ENCODE peak calls at places on chromosomes 5 and 9, in four cellular contexts. One of them, this sample, is unnamed. For H3K36me3, the result is how much of the 10 kb centered on the place peaks cover.

GRCh38 chr5:128155793-128156192 is 72.2 kb downstream of the SLC12A2 start:
- DNase-seq in lung: no peak
- DNase-seq in BE2C: no peak
- DNase-seq in cardiac muscle cell: no peak
- DNase-seq in this sample: peak

GRCh38 chr9:97556721-97557605 is 55.5 kb downstream of the TMOD1 start:
- DNase-seq in BE2C: no peak
- DNase-seq in lung: no peak
- DNase-seq in cardiac muscle cell: peak
- DNase-seq in this sample: no peak

GRCh38 chr5:133399247-133399891 is 213.0 kb downstream of the FSTL4 start:
- DNase-seq in cardiac muscle cell: no peak
- DNase-seq in lung: peak
- DNase-seq in BE2C: no peak
- DNase-seq in this sample: no peak

GRCh38 chr5:10478436-10478835 is 36.8 kb downstream of the ROPN1L start:
- DNase-seq in BE2C: no peak
- DNase-seq in cardiac muscle cell: no peak
- DNase-seq in lung: no peak
- DNase-seq in this sample: no peak

GRCh38 chr5:125149503-125149902 is 403.1 kb upstream of the ZNF608 start:
- DNase-seq in BE2C: no peak
- DNase-seq in lung: no peak
- DNase-seq in cardiac muscle cell: no peak
- DNase-seq in this sample: peak

GRCh38 chr9:2781336-2781735 is 62.6 kb downstream of the PUM3 start:
- DNase-seq in lung: no peak
- DNase-seq in cardiac muscle cell: no peak
- DNase-seq in BE2C: no peak
- DNase-seq in this sample: no peak

GRCh38 chr9:5557606-5558587 is 47.6 kb downstream of the PDCD1LG2 start:
- DNase-seq in lung: peak
- DNase-seq in cardiac muscle cell: peak
- DNase-seq in BE2C: no peak
- DNase-seq in this sample: no peak

GRCh38 chr9:70438341-70438924 is 24.0 kb upstream of the KLF9 start:
- DNase-seq in lung: peak
- DNase-seq in BE2C: no peak
- DNase-seq in cardiac muscle cell: peak
- DNase-seq in this sample: peak

GRCh38 chr5:35622974-35623373 is 5.3 kb downstream of the SPEF2 start:
- DNase-seq in BE2C: no peak
- DNase-seq in lung: no peak
- DNase-seq in cardiac muscle cell: no peak
- DNase-seq in this sample: no peak

GRCh38 chr9:83385317-83385716 is 152.9 kb downstream of the FRMD3 start:
- DNase-seq in cardiac muscle cell: no peak
- DNase-seq in lung: no peak
- DNase-seq in BE2C: peak
- DNase-seq in this sample: no peak

GRCh38 chr9:108724669-108725068 is 131.1 kb downstream of the ACTL7B start:
- DNase-seq in BE2C: no peak
- DNase-seq in cardiac muscle cell: peak
- DNase-seq in lung: no peak
- DNase-seq in this sample: no peak

GRCh38 chr9:101437806-101438232 is 2.2 kb upstream of the ALDOB start:
- DNase-seq in cardiac muscle cell: no peak
- DNase-seq in lung: no peak
- DNase-seq in BE2C: no peak
- DNase-seq in this sample: no peak

GRCh38 chr9:130820135-130820738 is 14.8 kb upstream of the ABL1 start:
- DNase-seq in cardiac muscle cell: peak
- DNase-seq in BE2C: no peak
- DNase-seq in lung: no peak
- DNase-seq in this sample: no peak

GRCh38 chr9:129245276-129245675 is 67.2 kb upstream of the IER5L start:
- DNase-seq in lung: no peak
- DNase-seq in BE2C: peak
- DNase-seq in cardiac muscle cell: peak
- DNase-seq in this sample: no peak

GRCh38 chr5:12174734-12175133 is 270.5 kb upstream of the CTNND2 start:
- DNase-seq in cardiac muscle cell: no peak
- DNase-seq in lung: no peak
- DNase-seq in BE2C: no peak
- DNase-seq in this sample: no peak

GRCh38 chr9:92165472-92165871 is 50.3 kb upstream of the SPTLC1 start:
- DNase-seq in BE2C: no peak
- DNase-seq in lung: no peak
- DNase-seq in cardiac muscle cell: no peak
- DNase-seq in this sample: no peak

GRCh38 chr9:92164490-92164889 is 49.3 kb upstream of the SPTLC1 start:
- DNase-seq in BE2C: no peak
- DNase-seq in cardiac muscle cell: no peak
- DNase-seq in lung: no peak
- DNase-seq in this sample: no peak

GRCh38 chr9:92160786-92161185 is 45.6 kb upstream of the SPTLC1 start:
- DNase-seq in BE2C: no peak
- DNase-seq in lung: no peak
- DNase-seq in cardiac muscle cell: no peak
- DNase-seq in this sample: no peak

GRCh38 chr9:92164975-92165374 is 49.8 kb upstream of the SPTLC1 start:
- DNase-seq in cardiac muscle cell: no peak
- DNase-seq in BE2C: no peak
- DNase-seq in lung: no peak
- DNase-seq in this sample: no peak

GRCh38 chr9:92163276-92163675 is 48.1 kb upstream of the SPTLC1 start:
- DNase-seq in BE2C: no peak
- DNase-seq in lung: no peak
- DNase-seq in cardiac muscle cell: no peak
- DNase-seq in this sample: no peak
- TF ChIP-seq CTCF in BE2C: no peak
- TF ChIP-seq CTCF in lung: no peak
- TF ChIP-seq CTCF in cardiac muscle cell: no peak
- TF ChIP-seq CTCF in this sample: no peak

DNA sequence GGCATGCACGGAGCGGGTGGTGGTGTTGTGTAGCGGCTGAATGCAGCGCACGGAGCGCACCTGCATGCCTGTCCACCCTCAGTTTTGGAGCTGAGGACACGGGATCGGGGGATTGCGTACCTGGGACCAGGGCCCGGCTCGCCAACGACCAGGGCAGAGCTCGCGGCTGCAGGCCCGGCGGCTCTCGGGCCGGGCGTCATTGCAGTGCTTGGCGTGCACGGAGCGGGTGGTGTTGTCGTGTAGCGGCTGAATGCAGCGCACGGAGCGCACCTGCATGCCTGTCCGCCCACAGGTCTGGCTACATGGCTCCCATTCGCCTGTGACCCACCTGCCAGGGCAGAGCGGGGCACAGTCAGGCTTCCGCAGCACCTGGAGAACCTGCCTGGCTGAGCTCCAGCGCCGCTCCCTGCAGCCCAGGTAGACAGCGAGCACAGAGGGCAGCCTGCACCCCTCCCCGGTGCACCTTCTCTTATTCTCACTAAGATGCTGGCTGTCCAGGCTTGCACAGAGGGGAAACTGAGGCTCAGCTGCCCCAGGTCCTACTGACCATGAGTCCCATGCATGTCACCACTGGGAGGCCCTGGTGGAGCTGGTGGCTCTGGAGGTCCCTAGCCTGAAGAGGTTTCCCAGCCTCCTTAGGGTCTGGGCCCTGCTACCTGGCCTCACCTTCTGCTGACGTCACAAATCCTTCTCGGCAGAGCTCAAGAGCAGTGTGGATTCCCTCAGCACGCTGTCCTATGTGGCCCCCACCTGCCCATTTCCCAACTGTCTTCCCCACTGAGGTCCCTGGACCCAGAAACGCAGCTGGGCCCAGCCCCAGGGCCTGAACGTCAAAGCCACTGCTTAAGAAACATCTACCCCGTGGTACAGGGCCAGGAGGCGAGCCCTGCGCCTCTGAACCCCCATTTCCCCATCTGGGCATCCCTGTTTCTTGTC is 64.9 kb downstream of the ZNF354C start:
- DNase-seq in cardiac muscle cell: no peak
- DNase-seq in lung: no peak
- DNase-seq in BE2C: no peak
- DNase-seq in this sample: no peak
- H3K36me3 ChIP-seq in cardiac muscle cell: under half
- H3K36me3 ChIP-seq in lung: under half
- H3K36me3 ChIP-seq in BE2C: under half
- H3K36me3 ChIP-seq in this sample: under half

DNA sequence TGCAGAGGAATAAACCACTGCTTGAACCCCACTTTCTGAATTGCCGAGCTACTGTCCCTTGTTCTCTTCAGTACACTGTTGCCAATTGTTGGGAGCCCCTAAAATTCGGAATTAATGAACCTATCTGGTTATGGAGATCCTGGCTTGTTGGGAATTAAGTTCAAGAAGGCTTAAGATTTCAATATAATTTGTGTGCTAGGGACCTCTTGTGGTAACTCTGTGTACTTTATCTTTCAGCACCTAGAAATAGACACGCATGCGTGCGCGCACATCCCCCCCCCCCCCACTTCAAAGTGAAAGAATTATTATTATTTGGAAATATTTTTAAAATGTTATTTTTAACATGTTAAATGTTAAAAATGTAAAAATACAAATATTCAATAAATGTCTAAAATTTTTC is 53.3 kb upstream of the FAM169A start:
- DNase-seq in cardiac muscle cell: peak
- DNase-seq in BE2C: no peak
- DNase-seq in lung: no peak
- DNase-seq in this sample: no peak
- TF ChIP-seq CTCF in cardiac muscle cell: peak
- TF ChIP-seq CTCF in BE2C: peak
- TF ChIP-seq CTCF in lung: peak
- TF ChIP-seq CTCF in this sample: peak

GRCh38 chr5:313806-314376 is 7.6 kb upstream of the AHRR start:
- DNase-seq in lung: no peak
- DNase-seq in cardiac muscle cell: no peak
- DNase-seq in BE2C: no peak
- DNase-seq in this sample: no peak

GRCh38 chr5:311963-312362 is 9.6 kb upstream of the AHRR start:
- DNase-seq in cardiac muscle cell: no peak
- DNase-seq in BE2C: no peak
- DNase-seq in lung: no peak
- DNase-seq in this sample: no peak

GRCh38 chr5:313265-313664 is 8.2 kb upstream of the AHRR start:
- DNase-seq in BE2C: no peak
- DNase-seq in cardiac muscle cell: no peak
- DNase-seq in lung: no peak
- DNase-seq in this sample: no peak

GRCh38 chr5:310941-311434 is 10.5 kb upstream of the AHRR start:
- DNase-seq in cardiac muscle cell: peak
- DNase-seq in lung: no peak
- DNase-seq in BE2C: no peak
- DNase-seq in this sample: no peak

DNA sequence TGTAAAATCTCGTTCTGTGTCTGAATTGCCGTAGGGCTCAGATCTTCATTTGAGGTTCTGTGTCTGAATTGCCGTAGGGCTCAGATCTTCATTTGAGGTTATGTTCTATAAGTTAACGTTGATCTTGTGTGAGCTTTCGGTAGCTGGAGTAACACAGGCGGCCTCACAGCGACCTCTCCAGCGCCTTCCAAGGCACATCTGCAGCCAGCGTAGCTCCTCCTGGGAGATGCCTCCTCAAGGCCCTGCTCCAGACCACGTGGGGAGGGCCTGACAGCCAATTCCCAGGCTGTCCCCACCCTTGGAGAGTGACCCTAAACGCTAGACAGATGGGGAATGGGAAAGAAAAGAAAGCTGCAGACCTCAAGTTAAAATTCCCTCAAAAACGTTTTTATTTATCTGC is 8.7 kb upstream of the AHRR start:
- DNase-seq in lung: no peak
- DNase-seq in cardiac muscle cell: no peak
- DNase-seq in BE2C: no peak
- DNase-seq in this sample: no peak
- H3K36me3 ChIP-seq in lung: under half
- H3K36me3 ChIP-seq in cardiac muscle cell: under half
- H3K36me3 ChIP-seq in BE2C: under half
- H3K36me3 ChIP-seq in this sample: under half

DNA sequence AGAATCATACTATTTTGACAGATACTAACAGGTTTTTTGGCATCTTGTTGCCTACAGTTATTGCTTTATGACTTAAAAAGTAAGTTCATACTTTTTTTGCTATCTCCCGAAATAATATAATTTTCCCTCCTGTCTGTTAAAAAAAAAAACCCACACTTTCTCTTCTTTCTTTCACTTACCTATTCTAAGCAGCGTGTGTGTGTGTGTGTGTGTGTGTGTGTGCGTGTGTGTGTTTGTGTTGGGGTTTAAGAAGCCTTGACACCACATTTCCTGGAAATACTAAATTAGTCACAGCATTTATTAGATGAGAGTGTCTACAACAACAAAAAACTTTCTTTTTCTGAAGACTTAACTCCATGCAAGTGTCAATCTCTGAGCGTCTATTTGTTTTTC is 12.4 kb downstream of the TNFAIP8 start:
- DNase-seq in lung: no peak
- DNase-seq in cardiac muscle cell: no peak
- DNase-seq in BE2C: no peak
- DNase-seq in this sample: no peak
- TF ChIP-seq CTCF in lung: no peak
- TF ChIP-seq CTCF in cardiac muscle cell: no peak
- TF ChIP-seq CTCF in BE2C: no peak
- TF ChIP-seq CTCF in this sample: no peak

DNA sequence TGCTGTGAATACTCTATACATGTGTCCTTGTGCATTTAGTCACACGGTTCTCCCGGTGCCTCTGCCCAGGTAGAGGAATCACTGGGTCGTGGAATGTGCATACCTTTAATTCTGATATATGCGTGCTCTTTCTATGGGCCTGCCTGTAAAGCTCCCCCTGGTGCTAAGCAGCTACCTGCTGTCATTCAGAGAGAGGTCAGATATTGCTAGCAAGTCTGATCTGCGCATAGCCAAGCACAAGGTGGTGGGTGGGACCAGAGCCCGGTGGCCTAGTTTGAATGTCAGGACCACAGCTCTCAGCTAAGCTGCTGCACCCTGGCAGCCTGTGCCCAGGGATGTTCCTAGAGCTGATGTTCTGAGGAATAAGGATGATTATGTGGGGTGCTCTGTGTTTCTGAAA is 33.4 kb downstream of the TJP2 start:
- DNase-seq in cardiac muscle cell: no peak
- DNase-seq in BE2C: no peak
- DNase-seq in lung: no peak
- DNase-seq in this sample: peak
- H3K36me3 ChIP-seq in cardiac muscle cell: under half
- H3K36me3 ChIP-seq in BE2C: under half
- H3K36me3 ChIP-seq in lung: under half
- H3K36me3 ChIP-seq in this sample: under half

This sample was measured in WERI-Rb-1.